ENCODE peak calls at places on chromosomes 5 and 9, in five cellular contexts. One of them, this sample, is unnamed. For H3K9me3, the result is how much of the 10 kb centered on the place peaks cover.

GRCh38 chr5:150188146-150188842 is 1.6 kb upstream of the SLC6A7 start:
- DNase-seq in SJSA1: no peak
- DNase-seq in PC-9: no peak
- DNase-seq in ovary: no peak
- DNase-seq in Panc1: no peak
- DNase-seq in this sample: no peak

GRCh38 chr5:80755634-80756033 is 100.9 kb upstream of the DHFR start:
- DNase-seq in PC-9: no peak
- DNase-seq in ovary: no peak
- DNase-seq in Panc1: no peak
- DNase-seq in SJSA1: peak
- DNase-seq in this sample: no peak

GRCh38 chr5:56763711-56764466 is 51.5 kb upstream of the MAP3K1 start:
- DNase-seq in ovary: no peak
- DNase-seq in SJSA1: peak
- DNase-seq in PC-9: peak
- DNase-seq in Panc1: no peak
- DNase-seq in this sample: no peak

GRCh38 chr9:128552744-128553221 is 396 bp downstream of the SPTAN1 start:
- DNase-seq in SJSA1: peak
- DNase-seq in PC-9: peak
- DNase-seq in Panc1: no peak
- DNase-seq in ovary: no peak
- DNase-seq in this sample: peak

GRCh38 chr9:112447283-112447761 is 39.3 kb upstream of the KIAA1958 start:
- DNase-seq in PC-9: no peak
- DNase-seq in SJSA1: no peak
- DNase-seq in Panc1: no peak
- DNase-seq in ovary: no peak
- DNase-seq in this sample: no peak

GRCh38 chr9:114165407-114166102 is 10.2 kb downstream of the COL27A1 start:
- DNase-seq in SJSA1: no peak
- DNase-seq in PC-9: no peak
- DNase-seq in ovary: no peak
- DNase-seq in Panc1: no peak
- DNase-seq in this sample: no peak

GRCh38 chr9:70987986-70988385 is 133.4 kb downstream of the TRPM3 start:
- DNase-seq in PC-9: no peak
- DNase-seq in ovary: no peak
- DNase-seq in Panc1: no peak
- DNase-seq in SJSA1: no peak
- DNase-seq in this sample: no peak

GRCh38 chr9:137107982-137108381 is 6.6 kb downstream of the DPP7 start:
- DNase-seq in Panc1: no peak
- DNase-seq in PC-9: no peak
- DNase-seq in ovary: no peak
- DNase-seq in SJSA1: no peak
- DNase-seq in this sample: no peak

GRCh38 chr5:36730537-36731216 is 124.3 kb downstream of the SLC1A3 start:
- DNase-seq in Panc1: no peak
- DNase-seq in PC-9: no peak
- DNase-seq in SJSA1: no peak
- DNase-seq in ovary: no peak
- DNase-seq in this sample: no peak

GRCh38 chr5:125549322-125549871 is 803.0 kb upstream of the ZNF608 start:
- DNase-seq in ovary: no peak
- DNase-seq in Panc1: no peak
- DNase-seq in PC-9: no peak
- DNase-seq in SJSA1: no peak
- DNase-seq in this sample: no peak

GRCh38 chr9:136402067-136402466 is 2.1 kb upstream of the SNAPC4 start:
- DNase-seq in Panc1: no peak
- DNase-seq in ovary: no peak
- DNase-seq in PC-9: no peak
- DNase-seq in SJSA1: no peak
- DNase-seq in this sample: no peak

GRCh38 chr5:1860949-1861348 is 21.8 kb downstream of the IRX4 start:
- DNase-seq in ovary: no peak
- DNase-seq in PC-9: no peak
- DNase-seq in Panc1: no peak
- DNase-seq in SJSA1: no peak
- DNase-seq in this sample: no peak

GRCh38 chr9:136915632-136916329 is 28.8 kb downstream of the FBXW5 start:
- DNase-seq in PC-9: no peak
- DNase-seq in SJSA1: no peak
- DNase-seq in ovary: no peak
- DNase-seq in Panc1: no peak
- DNase-seq in this sample: no peak

GRCh38 chr9:36725777-36726356 is 153.2 kb downstream of the MELK start:
- DNase-seq in Panc1: no peak
- DNase-seq in PC-9: no peak
- DNase-seq in SJSA1: no peak
- DNase-seq in ovary: no peak
- DNase-seq in this sample: no peak

DNA sequence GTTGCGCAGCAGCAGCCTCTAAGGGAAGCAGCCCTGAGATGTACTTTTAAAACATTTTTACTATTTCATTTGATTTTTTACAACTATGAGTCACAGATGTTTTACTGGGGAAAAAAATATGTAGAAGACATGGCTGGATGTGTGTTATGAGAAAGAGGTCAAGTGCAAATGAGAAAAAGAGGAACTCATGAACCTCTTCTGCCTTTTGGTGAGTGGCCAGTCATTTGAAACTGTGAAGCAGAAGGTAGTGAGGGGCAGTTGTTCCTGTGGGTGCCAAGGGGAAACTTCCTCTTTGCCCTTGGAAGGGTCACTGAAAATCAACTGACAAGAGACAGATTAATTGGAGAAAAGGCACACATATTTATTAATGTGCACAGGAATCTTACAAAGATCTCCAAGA is 31.3 kb upstream of the SYK start:
- DNase-seq in ovary: no peak
- DNase-seq in Panc1: no peak
- DNase-seq in SJSA1: no peak
- DNase-seq in PC-9: no peak
- DNase-seq in this sample: no peak
- H3K9me3 ChIP-seq in ovary: under half
- H3K9me3 ChIP-seq in Panc1: under half
- H3K9me3 ChIP-seq in SJSA1: under half
- H3K9me3 ChIP-seq in PC-9: under half
- H3K9me3 ChIP-seq in this sample: under half

DNA sequence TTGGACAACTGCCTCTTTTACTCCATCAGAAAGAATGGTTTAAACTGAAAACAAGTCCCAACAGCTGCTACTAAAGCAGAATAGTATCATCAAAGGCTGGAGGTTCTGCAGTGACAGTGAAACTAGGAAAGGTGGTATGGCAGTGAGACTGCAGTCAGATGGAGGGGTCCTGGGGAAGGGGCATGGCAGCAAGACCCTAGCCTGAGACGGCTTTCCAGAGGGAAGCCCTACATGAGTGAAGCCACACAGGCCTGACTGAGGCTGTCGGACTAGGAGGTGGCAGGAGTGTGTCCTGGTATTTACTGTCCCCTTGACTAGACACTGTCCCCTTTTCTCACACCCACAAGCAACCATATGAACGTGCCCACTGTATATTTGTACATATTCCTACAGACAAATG is 40.4 kb upstream of the IPPK start:
- DNase-seq in PC-9: no peak
- DNase-seq in SJSA1: no peak
- DNase-seq in Panc1: no peak
- DNase-seq in ovary: no peak
- DNase-seq in this sample: no peak
- H3K9me3 ChIP-seq in PC-9: under half
- H3K9me3 ChIP-seq in SJSA1: under half
- H3K9me3 ChIP-seq in Panc1: under half
- H3K9me3 ChIP-seq in ovary: under half
- H3K9me3 ChIP-seq in this sample: under half

GRCh38 chr5:171628344-171628743 is 157.3 kb upstream of the SMIM23 start:
- DNase-seq in PC-9: no peak
- DNase-seq in SJSA1: no peak
- DNase-seq in ovary: no peak
- DNase-seq in Panc1: no peak
- DNase-seq in this sample: no peak

GRCh38 chr5:171629221-171630005 is 156.2 kb upstream of the SMIM23 start:
- DNase-seq in PC-9: no peak
- DNase-seq in SJSA1: no peak
- DNase-seq in Panc1: no peak
- DNase-seq in ovary: no peak
- DNase-seq in this sample: no peak

GRCh38 chr5:171630047-171630669 is 155.5 kb upstream of the SMIM23 start:
- DNase-seq in SJSA1: peak
- DNase-seq in PC-9: peak
- DNase-seq in Panc1: no peak
- DNase-seq in ovary: no peak
- DNase-seq in this sample: no peak

GRCh38 chr5:171625646-171626045 is 160.0 kb upstream of the SMIM23 start:
- DNase-seq in Panc1: no peak
- DNase-seq in PC-9: no peak
- DNase-seq in SJSA1: no peak
- DNase-seq in ovary: no peak
- DNase-seq in this sample: no peak

GRCh38 chr5:171627936-171628335 is 157.7 kb upstream of the SMIM23 start:
- DNase-seq in Panc1: no peak
- DNase-seq in SJSA1: no peak
- DNase-seq in ovary: no peak
- DNase-seq in PC-9: no peak
- DNase-seq in this sample: no peak
- H3K9me3 ChIP-seq in Panc1: under half
- H3K9me3 ChIP-seq in SJSA1: under half
- H3K9me3 ChIP-seq in ovary: under half
- H3K9me3 ChIP-seq in PC-9: under half
- H3K9me3 ChIP-seq in this sample: under half

DNA sequence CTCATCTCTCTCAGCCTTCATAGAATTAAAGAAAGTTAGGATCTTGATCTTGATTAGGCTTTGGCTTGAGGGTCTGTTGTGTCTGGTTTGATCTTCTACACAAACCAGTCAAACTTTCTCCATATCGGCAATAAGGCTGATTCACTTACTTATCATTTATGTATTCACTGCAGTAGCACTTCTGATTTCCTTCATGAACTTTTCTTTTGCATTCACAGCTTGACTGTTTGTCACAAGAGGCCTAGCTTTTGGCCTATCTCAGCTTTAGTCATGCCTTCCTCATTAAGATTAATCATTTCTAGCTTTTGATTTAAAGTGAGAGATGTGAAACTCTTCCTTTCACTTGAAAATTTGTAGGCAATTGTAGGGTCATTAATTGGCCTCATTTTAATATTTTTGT is 62.8 kb downstream of the SH3RF2 start:
- DNase-seq in SJSA1: no peak
- DNase-seq in PC-9: no peak
- DNase-seq in ovary: no peak
- DNase-seq in Panc1: no peak
- DNase-seq in this sample: no peak
- H3K9me3 ChIP-seq in SJSA1: under half
- H3K9me3 ChIP-seq in PC-9: under half
- H3K9me3 ChIP-seq in ovary: under half
- H3K9me3 ChIP-seq in Panc1: under half
- H3K9me3 ChIP-seq in this sample: under half

GRCh38 chr5:156883316-156883875 is 33.3 kb downstream of the PPP1R2B start:
- DNase-seq in PC-9: no peak
- DNase-seq in SJSA1: no peak
- DNase-seq in Panc1: no peak
- DNase-seq in ovary: no peak
- DNase-seq in this sample: no peak

GRCh38 chr5:156879665-156880285 is 29.7 kb downstream of the PPP1R2B start:
- DNase-seq in ovary: no peak
- DNase-seq in SJSA1: no peak
- DNase-seq in PC-9: no peak
- DNase-seq in Panc1: no peak
- DNase-seq in this sample: no peak
- H3K9me3 ChIP-seq in ovary: under half
- H3K9me3 ChIP-seq in SJSA1: under half
- H3K9me3 ChIP-seq in PC-9: under half
- H3K9me3 ChIP-seq in Panc1: under half
- H3K9me3 ChIP-seq in this sample: under half

GRCh38 chr5:9020996-9021395 is 524.9 kb downstream of the SEMA5A start:
- DNase-seq in Panc1: no peak
- DNase-seq in ovary: no peak
- DNase-seq in PC-9: no peak
- DNase-seq in SJSA1: no peak
- DNase-seq in this sample: no peak

DNA sequence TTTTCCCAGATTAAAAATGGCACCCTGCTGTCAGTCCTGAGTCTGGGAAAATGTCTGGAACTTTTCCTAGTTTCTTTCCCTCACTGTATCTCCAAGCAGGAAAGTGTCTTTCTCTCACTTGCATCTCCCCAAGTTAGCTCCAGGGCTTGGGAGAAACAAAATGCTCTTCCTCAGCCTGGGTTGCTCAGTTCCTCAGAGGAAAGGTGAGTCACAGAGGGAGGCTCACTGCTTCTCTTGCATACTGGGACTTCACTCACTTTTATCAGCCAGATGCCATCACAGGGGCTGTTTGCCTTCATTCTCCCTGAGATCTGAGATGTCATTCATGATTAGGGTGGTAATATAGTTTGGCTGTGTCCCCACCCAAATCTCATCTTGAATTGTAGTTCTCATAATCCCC is 519.9 kb downstream of the SEMA5A start:
- DNase-seq in PC-9: no peak
- DNase-seq in Panc1: no peak
- DNase-seq in ovary: no peak
- DNase-seq in SJSA1: no peak
- DNase-seq in this sample: no peak
- H3K9me3 ChIP-seq in PC-9: under half
- H3K9me3 ChIP-seq in Panc1: under half
- H3K9me3 ChIP-seq in ovary: under half
- H3K9me3 ChIP-seq in SJSA1: under half
- H3K9me3 ChIP-seq in this sample: under half

This sample was measured in T-helper 17 cell.